ENCODE peak calls at places on chromosomes 5 and 9, in nine cellular contexts. One of them, this sample, is unnamed. For H3K4me1, the result is how much of the 10 kb centered on the place peaks cover.

GRCh38 chr9:89359018-89359417 is 40.7 kb downstream of the SECISBP2 start:
- DNase-seq in right lobe of liver: no peak
- DNase-seq in right atrium auricular region: no peak
- DNase-seq in HCT116: no peak
- DNase-seq in endothelial cell of umbilical vein: peak
- DNase-seq in PC-9: no peak
- DNase-seq in cardiac muscle cell: no peak
- DNase-seq in effector memory CD4-positive, alpha-beta T cell: no peak
- DNase-seq in pancreas: peak
- DNase-seq in this sample: no peak

GRCh38 chr5:179620703-179621350 is 2.6 kb downstream of the HNRNPH1 start:
- DNase-seq in right lobe of liver: no peak
- DNase-seq in right atrium auricular region: no peak
- DNase-seq in HCT116: no peak
- DNase-seq in endothelial cell of umbilical vein: no peak
- DNase-seq in PC-9: no peak
- DNase-seq in cardiac muscle cell: no peak
- DNase-seq in effector memory CD4-positive, alpha-beta T cell: no peak
- DNase-seq in pancreas: no peak
- DNase-seq in this sample: no peak

GRCh38 chr5:127025507-127025906 is 4.9 kb downstream of the MARCHF3 start:
- DNase-seq in right lobe of liver: no peak
- DNase-seq in right atrium auricular region: no peak
- DNase-seq in HCT116: no peak
- DNase-seq in endothelial cell of umbilical vein: no peak
- DNase-seq in PC-9: no peak
- DNase-seq in cardiac muscle cell: no peak
- DNase-seq in effector memory CD4-positive, alpha-beta T cell: no peak
- DNase-seq in pancreas: no peak
- DNase-seq in this sample: no peak

GRCh38 chr5:56479701-56480304 is 246.7 kb upstream of the ANKRD55 start:
- DNase-seq in right lobe of liver: no peak
- DNase-seq in right atrium auricular region: no peak
- DNase-seq in HCT116: no peak
- DNase-seq in endothelial cell of umbilical vein: peak
- DNase-seq in PC-9: no peak
- DNase-seq in cardiac muscle cell: no peak
- DNase-seq in effector memory CD4-positive, alpha-beta T cell: no peak
- DNase-seq in pancreas: no peak
- DNase-seq in this sample: no peak

GRCh38 chr9:36074870-36075532 is 38.3 kb downstream of the RECK start:
- DNase-seq in right lobe of liver: peak
- DNase-seq in right atrium auricular region: peak
- DNase-seq in HCT116: no peak
- DNase-seq in endothelial cell of umbilical vein: peak
- DNase-seq in PC-9: no peak
- DNase-seq in cardiac muscle cell: peak
- DNase-seq in effector memory CD4-positive, alpha-beta T cell: no peak
- DNase-seq in pancreas: peak
- DNase-seq in this sample: peak

GRCh38 chr9:101848485-101848919 is 110.1 kb upstream of the GRIN3A start:
- DNase-seq in right lobe of liver: no peak
- DNase-seq in right atrium auricular region: no peak
- DNase-seq in HCT116: no peak
- DNase-seq in endothelial cell of umbilical vein: no peak
- DNase-seq in PC-9: no peak
- DNase-seq in cardiac muscle cell: no peak
- DNase-seq in effector memory CD4-positive, alpha-beta T cell: no peak
- DNase-seq in pancreas: no peak
- DNase-seq in this sample: no peak

GRCh38 chr5:79255786-79256557 is 20.0 kb downstream of the JMY start:
- DNase-seq in right lobe of liver: no peak
- DNase-seq in right atrium auricular region: no peak
- DNase-seq in HCT116: peak
- DNase-seq in endothelial cell of umbilical vein: peak
- DNase-seq in PC-9: peak
- DNase-seq in cardiac muscle cell: peak
- DNase-seq in effector memory CD4-positive, alpha-beta T cell: no peak
- DNase-seq in pancreas: no peak
- DNase-seq in this sample: peak

GRCh38 chr5:173973614-173973969 is 15.4 kb upstream of the C5orf47 start:
- DNase-seq in right lobe of liver: no peak
- DNase-seq in right atrium auricular region: no peak
- DNase-seq in HCT116: no peak
- DNase-seq in endothelial cell of umbilical vein: no peak
- DNase-seq in PC-9: no peak
- DNase-seq in cardiac muscle cell: no peak
- DNase-seq in effector memory CD4-positive, alpha-beta T cell: no peak
- DNase-seq in pancreas: peak
- DNase-seq in this sample: no peak

GRCh38 chr9:111023090-111023489 is 15.2 kb downstream of the LPAR1 start:
- DNase-seq in right lobe of liver: no peak
- DNase-seq in right atrium auricular region: no peak
- DNase-seq in HCT116: no peak
- DNase-seq in endothelial cell of umbilical vein: no peak
- DNase-seq in PC-9: no peak
- DNase-seq in cardiac muscle cell: no peak
- DNase-seq in effector memory CD4-positive, alpha-beta T cell: no peak
- DNase-seq in pancreas: no peak
- DNase-seq in this sample: no peak
- H3K4me1 ChIP-seq in right lobe of liver: under half
- H3K4me1 ChIP-seq in right atrium auricular region: under half
- H3K4me1 ChIP-seq in HCT116: under half
- H3K4me1 ChIP-seq in endothelial cell of umbilical vein: under half
- H3K4me1 ChIP-seq in PC-9: under half
- H3K4me1 ChIP-seq in cardiac muscle cell: under half
- H3K4me1 ChIP-seq in effector memory CD4-positive, alpha-beta T cell: under half
- H3K4me1 ChIP-seq in pancreas: under half
- H3K4me1 ChIP-seq in this sample: under half

GRCh38 chr5:43309122-43309521 is 4.1 kb downstream of the HMGCS1 start:
- DNase-seq in right lobe of liver: no peak
- DNase-seq in right atrium auricular region: no peak
- DNase-seq in HCT116: no peak
- DNase-seq in endothelial cell of umbilical vein: no peak
- DNase-seq in PC-9: no peak
- DNase-seq in cardiac muscle cell: no peak
- DNase-seq in effector memory CD4-positive, alpha-beta T cell: no peak
- DNase-seq in pancreas: no peak
- DNase-seq in this sample: no peak
- H3K4me3 ChIP-seq in right lobe of liver: no peak
- H3K4me3 ChIP-seq in right atrium auricular region: no peak
- H3K4me3 ChIP-seq in HCT116: no peak
- H3K4me3 ChIP-seq in endothelial cell of umbilical vein: no peak
- H3K4me3 ChIP-seq in PC-9: no peak
- H3K4me3 ChIP-seq in cardiac muscle cell: no peak
- H3K4me3 ChIP-seq in effector memory CD4-positive, alpha-beta T cell: no peak
- H3K4me3 ChIP-seq in pancreas: no peak
- H3K4me3 ChIP-seq in this sample: peak

DNA sequence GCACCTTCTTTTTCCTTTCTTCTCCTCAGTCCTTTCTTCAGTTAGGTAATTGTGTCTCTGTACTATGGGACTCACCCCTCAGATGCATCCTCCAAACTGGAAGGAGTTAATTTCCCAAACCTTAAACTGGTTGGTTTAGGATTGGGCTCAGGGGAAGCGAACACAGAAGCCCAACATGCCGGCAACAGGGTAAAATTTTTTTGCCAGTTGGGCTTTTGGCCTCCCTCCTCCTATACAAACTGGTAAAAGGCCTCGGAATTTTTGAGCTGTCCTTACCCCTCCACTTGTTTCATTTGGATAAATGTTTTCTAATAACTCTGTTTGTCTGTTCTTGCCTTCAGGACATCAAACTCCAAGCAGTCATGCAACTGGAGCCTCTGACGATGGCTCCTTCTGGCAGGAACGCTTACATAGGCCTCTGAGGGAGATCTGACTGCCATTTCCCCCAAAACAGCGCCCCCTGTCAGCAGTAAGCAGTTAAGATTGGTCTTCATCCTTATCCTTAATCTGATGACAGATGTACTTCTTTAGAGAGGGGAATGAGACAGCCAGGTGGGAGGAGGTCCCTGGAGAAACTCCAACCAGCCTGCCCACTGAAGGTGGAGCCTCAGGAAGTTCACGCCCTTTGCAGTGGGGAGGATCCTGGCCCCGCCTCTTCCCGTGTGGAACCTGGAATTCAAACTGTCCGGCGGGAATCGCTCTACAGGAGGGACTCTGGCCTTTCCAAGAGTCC is 57.8 kb upstream of the SPINK5 start:
- DNase-seq in right lobe of liver: no peak
- DNase-seq in right atrium auricular region: no peak
- DNase-seq in HCT116: peak
- DNase-seq in endothelial cell of umbilical vein: no peak
- DNase-seq in PC-9: no peak
- DNase-seq in cardiac muscle cell: no peak
- DNase-seq in effector memory CD4-positive, alpha-beta T cell: no peak
- DNase-seq in pancreas: no peak
- DNase-seq in this sample: no peak
- H3K4me1 ChIP-seq in right lobe of liver: under half
- H3K4me1 ChIP-seq in right atrium auricular region: under half
- H3K4me1 ChIP-seq in HCT116: under half
- H3K4me1 ChIP-seq in endothelial cell of umbilical vein: under half
- H3K4me1 ChIP-seq in PC-9: under half
- H3K4me1 ChIP-seq in cardiac muscle cell: under half
- H3K4me1 ChIP-seq in effector memory CD4-positive, alpha-beta T cell: under half
- H3K4me1 ChIP-seq in pancreas: under half
- H3K4me1 ChIP-seq in this sample: under half

DNA sequence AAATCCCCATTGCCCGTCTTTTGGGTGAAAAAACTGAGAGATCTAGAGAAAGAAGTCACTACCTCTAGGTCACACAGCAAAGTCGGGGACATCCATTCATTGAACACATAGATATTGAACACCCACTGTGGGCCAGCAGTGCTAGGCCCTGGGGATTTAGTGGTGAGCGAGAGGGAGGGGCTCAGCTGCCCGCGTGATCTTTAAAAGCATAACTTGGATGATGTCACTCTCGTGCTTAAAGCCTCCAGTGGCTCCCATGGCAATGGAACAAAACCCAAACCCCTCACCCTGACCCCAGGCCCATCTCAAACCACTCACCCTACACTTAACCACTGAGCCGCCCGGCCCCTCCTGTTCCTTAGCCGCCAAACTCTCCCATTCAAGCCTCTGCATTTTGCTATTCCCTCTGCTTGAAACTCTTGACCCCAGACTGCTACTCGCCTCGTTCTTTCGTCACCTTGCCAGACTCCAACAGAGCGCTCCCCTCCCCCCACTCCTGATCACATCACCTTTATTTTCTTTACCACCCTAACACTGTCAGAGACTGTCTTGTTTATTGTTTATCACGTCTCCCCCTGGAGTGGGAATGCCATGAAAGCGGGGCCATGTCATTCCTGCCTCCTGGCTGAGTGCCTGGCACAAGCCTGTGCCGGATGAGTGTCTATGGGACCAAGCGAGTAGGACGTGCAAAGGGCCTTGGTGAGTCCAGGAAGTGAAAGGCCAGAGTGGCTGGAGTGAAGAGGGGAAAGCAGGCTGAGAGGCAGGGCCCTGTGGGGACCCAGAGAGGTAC is 710 bp upstream of the PIP5KL1 start:
- DNase-seq in right lobe of liver: no peak
- DNase-seq in right atrium auricular region: no peak
- DNase-seq in HCT116: no peak
- DNase-seq in endothelial cell of umbilical vein: peak
- DNase-seq in PC-9: peak
- DNase-seq in cardiac muscle cell: peak
- DNase-seq in effector memory CD4-positive, alpha-beta T cell: no peak
- DNase-seq in pancreas: no peak
- DNase-seq in this sample: peak
- H3K4me3 ChIP-seq in right lobe of liver: peak
- H3K4me3 ChIP-seq in right atrium auricular region: peak
- H3K4me3 ChIP-seq in HCT116: peak
- H3K4me3 ChIP-seq in endothelial cell of umbilical vein: peak
- H3K4me3 ChIP-seq in PC-9: peak
- H3K4me3 ChIP-seq in cardiac muscle cell: peak
- H3K4me3 ChIP-seq in effector memory CD4-positive, alpha-beta T cell: peak
- H3K4me3 ChIP-seq in pancreas: no peak
- H3K4me3 ChIP-seq in this sample: peak

GRCh38 chr5:119339344-119339743 is 16.5 kb upstream of the TNFAIP8 start:
- DNase-seq in right lobe of liver: no peak
- DNase-seq in right atrium auricular region: no peak
- DNase-seq in HCT116: no peak
- DNase-seq in endothelial cell of umbilical vein: no peak
- DNase-seq in PC-9: no peak
- DNase-seq in cardiac muscle cell: no peak
- DNase-seq in effector memory CD4-positive, alpha-beta T cell: no peak
- DNase-seq in pancreas: no peak
- DNase-seq in this sample: no peak

GRCh38 chr5:119341452-119342349 is 14.1 kb upstream of the TNFAIP8 start:
- DNase-seq in right lobe of liver: no peak
- DNase-seq in right atrium auricular region: no peak
- DNase-seq in HCT116: no peak
- DNase-seq in endothelial cell of umbilical vein: peak
- DNase-seq in PC-9: no peak
- DNase-seq in cardiac muscle cell: no peak
- DNase-seq in effector memory CD4-positive, alpha-beta T cell: no peak
- DNase-seq in pancreas: no peak
- DNase-seq in this sample: no peak

GRCh38 chr5:119340597-119341218 is 15.1 kb upstream of the TNFAIP8 start:
- DNase-seq in right lobe of liver: no peak
- DNase-seq in right atrium auricular region: no peak
- DNase-seq in HCT116: no peak
- DNase-seq in endothelial cell of umbilical vein: no peak
- DNase-seq in PC-9: no peak
- DNase-seq in cardiac muscle cell: no peak
- DNase-seq in effector memory CD4-positive, alpha-beta T cell: peak
- DNase-seq in pancreas: no peak
- DNase-seq in this sample: no peak

GRCh38 chr5:119338326-119338957 is 17.4 kb upstream of the TNFAIP8 start:
- DNase-seq in right lobe of liver: no peak
- DNase-seq in right atrium auricular region: no peak
- DNase-seq in HCT116: no peak
- DNase-seq in endothelial cell of umbilical vein: no peak
- DNase-seq in PC-9: no peak
- DNase-seq in cardiac muscle cell: no peak
- DNase-seq in effector memory CD4-positive, alpha-beta T cell: no peak
- DNase-seq in pancreas: no peak
- DNase-seq in this sample: no peak

GRCh38 chr5:119339965-119340364 is 15.9 kb upstream of the TNFAIP8 start:
- DNase-seq in right lobe of liver: no peak
- DNase-seq in right atrium auricular region: no peak
- DNase-seq in HCT116: no peak
- DNase-seq in endothelial cell of umbilical vein: no peak
- DNase-seq in PC-9: no peak
- DNase-seq in cardiac muscle cell: no peak
- DNase-seq in effector memory CD4-positive, alpha-beta T cell: no peak
- DNase-seq in pancreas: no peak
- DNase-seq in this sample: no peak
- H3K4me1 ChIP-seq in right lobe of liver: under half
- H3K4me1 ChIP-seq in right atrium auricular region: under half
- H3K4me1 ChIP-seq in HCT116: under half
- H3K4me1 ChIP-seq in endothelial cell of umbilical vein: under half
- H3K4me1 ChIP-seq in PC-9: under half
- H3K4me1 ChIP-seq in cardiac muscle cell: half or more
- H3K4me1 ChIP-seq in effector memory CD4-positive, alpha-beta T cell: half or more
- H3K4me1 ChIP-seq in pancreas: under half
- H3K4me1 ChIP-seq in this sample: under half

DNA sequence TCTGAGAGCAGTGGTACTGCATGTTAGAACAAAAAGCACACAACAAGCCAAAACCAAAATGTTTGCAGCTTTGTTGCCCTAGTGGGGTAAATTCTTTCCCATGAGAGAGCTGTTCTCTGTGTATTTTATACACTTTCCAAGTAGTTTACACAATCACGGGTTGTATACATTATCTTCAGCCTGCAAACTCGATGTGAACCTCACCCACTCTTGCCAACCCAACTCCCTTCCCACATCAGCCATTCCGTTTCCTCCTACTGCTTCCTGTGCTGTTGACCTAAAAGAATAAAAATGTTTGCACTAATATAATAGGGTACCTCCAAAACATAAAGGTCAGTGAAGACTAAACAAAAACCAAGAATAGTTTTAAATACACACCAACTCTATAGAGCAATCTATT is 47.0 kb downstream of the IQGAP2 start:
- DNase-seq in right lobe of liver: no peak
- DNase-seq in right atrium auricular region: no peak
- DNase-seq in HCT116: no peak
- DNase-seq in endothelial cell of umbilical vein: no peak
- DNase-seq in PC-9: no peak
- DNase-seq in cardiac muscle cell: no peak
- DNase-seq in effector memory CD4-positive, alpha-beta T cell: no peak
- DNase-seq in pancreas: no peak
- DNase-seq in this sample: no peak
- H3K4me3 ChIP-seq in right lobe of liver: no peak
- H3K4me3 ChIP-seq in right atrium auricular region: no peak
- H3K4me3 ChIP-seq in HCT116: no peak
- H3K4me3 ChIP-seq in endothelial cell of umbilical vein: no peak
- H3K4me3 ChIP-seq in PC-9: no peak
- H3K4me3 ChIP-seq in cardiac muscle cell: no peak
- H3K4me3 ChIP-seq in effector memory CD4-positive, alpha-beta T cell: no peak
- H3K4me3 ChIP-seq in pancreas: no peak
- H3K4me3 ChIP-seq in this sample: no peak